ENCODE peak calls at places on chromosomes 1 and 21, in ten cellular contexts. S, F, D, W, K, I, Y, R, J and G are unnamed samples.

GRCh38 chr1:41588334-41588875 is 103.9 kb upstream of the EDN2 start:
- DNase-seq in J (no peak), F (no peak), Y (no peak), I (no peak), K (no peak), S (no peak), R (no peak), W (no peak), D (no peak), G (no peak)

GRCh38 chr1:241593186-241593585 is 47.0 kb downstream of the CHML start:
- DNase-seq in F (no peak), W (no peak), J (peak; percentile 67), R (no peak), I (no peak), D (peak; percentile 49), Y (no peak), K (no peak), S (no peak), G (no peak)

GRCh38 chr1:184958554-184959353 is 15.6 kb downstream of the NIBAN1 start:
- DNase-seq in W (no peak), D (peak; percentile 72), F (no peak), I (no peak), R (no peak), Y (no peak), J (no peak), S (no peak), K (no peak), G (no peak)

GRCh38 chr1:145874646-145875045 is 11.0 kb downstream of the ANKRD35 start:
- DNase-seq in I (no peak), W (no peak), J (no peak), F (no peak), S (no peak), R (no peak), Y (no peak), K (no peak), D (no peak), G (peak; percentile 18)

GRCh38 chr1:241990040-241990439 is 8.9 kb downstream of the MAP1LC3C start:
- DNase-seq in F (no peak), Y (peak; percentile 71), J (peak; percentile 57), I (peak; percentile 60), D (peak; percentile 82), W (no peak), S (peak; percentile 61), K (peak; percentile 68), R (no peak), G (peak; percentile 53)

GRCh38 chr1:224427346-224427745 is 7.3 kb downstream of the WDR26 start:
- DNase-seq in W (no peak), J (peak; percentile 69), R (peak; percentile 90), S (no peak), F (no peak), D (peak; percentile 88), K (no peak), I (no peak), Y (no peak), G (no peak)

GRCh38 chr1:107991371-107992066 is 26.5 kb upstream of the VAV3 start:
- DNase-seq in W (no peak), S (no peak), F (no peak), R (no peak), D (no peak), Y (no peak), K (no peak), J (peak; percentile 81), I (no peak), G (no peak)

GRCh38 chr21:36504067-36505058 is 24.4 kb upstream of the CLDN14 start:
- DNase-seq in S (no peak), D (peak; percentile 68), K (peak; percentile 48), F (peak; percentile 55), W (no peak), I (no peak), Y (no peak), R (peak; percentile 55), J (peak; percentile 11), G (peak; percentile 51)

GRCh38 chr1:240194120-240194519 is 102.4 kb downstream of the FMN2 start:
- DNase-seq in I (no peak), D (peak; percentile 74), K (no peak), F (no peak), S (no peak), W (no peak), R (no peak), Y (no peak), J (no peak), G (no peak)

GRCh38 chr1:222095606-222096475 is 354.0 kb upstream of the DUSP10 start:
- DNase-seq in D (no peak), J (no peak), F (peak; percentile 51), K (peak; percentile 54), S (no peak), W (peak; percentile 34), Y (no peak), I (no peak), R (peak; percentile 24), G (peak; percentile 71)

GRCh38 chr21:17612565-17613241 is at the start of gene BTG3:
- DNase-seq in S (peak; percentile 86), F (peak; percentile 93), D (peak; percentile 76), W (peak; percentile 77), I (peak; percentile 93), J (peak; percentile 70), R (peak; percentile 67), K (peak; percentile 87), Y (peak; percentile 80), G (peak; percentile 96)

GRCh38 chr1:35855016-35855700 is 27.9 kb upstream of the AGO1 start:
- DNase-seq in K (peak; percentile 27), W (no peak), S (no peak), F (peak; percentile 21), I (no peak), D (no peak), Y (no peak), J (no peak), R (no peak), G (peak; percentile 26)

GRCh38 chr1:162631546-162632233 is 574 bp upstream of the DDR2 start:
- DNase-seq in J (no peak), W (no peak), I (no peak), R (peak; percentile 63), K (no peak), S (no peak), D (peak; percentile 77), F (no peak), Y (no peak), G (no peak)
- H3K4me3 ChIP-seq in J (no peak overlapping the region), W (no peak overlapping the region), I (peak overlapping the region; percentile 19), R (peak overlapping the region; percentile 51), K (peak overlapping the region; percentile 18), S (peak overlapping the region; percentile 50), D (peak overlapping the region; percentile 76), F (no peak overlapping the region), Y (no peak overlapping the region), G (peak overlapping the region; percentile 1)

DNA sequence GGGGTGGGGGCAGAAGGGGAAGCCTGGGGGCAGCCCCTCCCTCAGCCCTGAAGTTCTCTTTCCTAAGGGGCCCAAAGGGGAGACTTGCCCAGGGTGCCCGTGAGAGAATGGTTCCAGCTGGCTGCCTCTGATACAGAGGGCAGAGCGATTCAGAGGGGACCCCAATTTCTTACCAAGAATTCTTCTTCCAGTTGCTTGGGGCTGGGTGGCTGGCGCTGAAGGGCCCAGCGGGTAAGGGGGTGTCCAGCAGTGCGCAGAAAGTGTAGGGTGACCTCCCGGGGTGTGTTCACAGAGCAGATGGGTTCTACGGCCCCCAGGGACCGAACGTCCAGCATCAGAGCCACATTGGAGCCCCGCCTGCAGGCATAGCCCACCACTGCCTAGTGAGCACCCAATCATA is 2.5 kb downstream of the PTPN7 start:
- DNase-seq in Y (no peak), I (peak; percentile 40), W (no peak), J (no peak), D (no peak), R (no peak), S (no peak), F (no peak), K (no peak), G (no peak)
- H3K36me3 ChIP-seq in Y (no peaks in the 10 kb centered on the region), I (peaks cover 15% of the 10 kb centered on the region), W (peaks cover 42% of the 10 kb centered on the region), J (no peaks in the 10 kb centered on the region), D (no peaks in the 10 kb centered on the region), R (no peaks in the 10 kb centered on the region), S (no peaks in the 10 kb centered on the region), F (no peaks in the 10 kb centered on the region), K (no peaks in the 10 kb centered on the region), G (no peaks in the 10 kb centered on the region)

GRCh38 chr1:96723372-96723771 is 1.8 kb downstream of the PTBP2 start:
- DNase-seq in D (no peak), I (no peak), R (no peak), S (no peak), K (no peak), J (no peak), W (no peak), F (no peak), Y (no peak), G (no peak)
- H3K4me3 ChIP-seq in D (peak overlapping the region; percentile 96), I (peak overlapping the region; percentile 64), R (peak overlapping the region; percentile 52), S (peak overlapping the region; percentile 95), K (no peak overlapping the region), J (peak overlapping the region; percentile 91), W (peak overlapping the region; percentile 69), F (peak overlapping the region; percentile 97), Y (no peak overlapping the region), G (peak overlapping the region; percentile 86)

DNA sequence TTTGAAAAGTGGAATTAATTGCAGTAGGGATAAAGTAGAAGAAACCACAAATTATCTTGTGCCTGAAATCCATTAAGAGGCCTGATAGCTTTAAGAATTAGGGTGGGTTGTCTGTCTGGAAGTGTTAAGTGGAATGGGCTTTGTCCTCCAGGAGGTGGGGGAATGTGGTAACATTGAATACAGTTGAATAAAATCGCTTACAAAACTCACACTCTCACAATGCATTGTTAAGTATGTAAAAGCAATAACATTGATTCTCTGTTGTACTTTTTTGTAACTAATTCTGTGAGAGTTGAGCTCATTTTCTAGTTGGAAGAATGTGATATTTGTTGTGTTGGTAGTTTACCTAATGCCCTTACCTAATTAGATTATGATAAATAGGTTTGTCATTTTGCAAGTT is 12.1 kb downstream of the TARDBP start:
- DNase-seq in I (no peak), S (no peak), W (no peak), R (no peak), Y (no peak), K (no peak), J (no peak), F (no peak), D (no peak), G (no peak)
- H3K36me3 ChIP-seq in I (peaks cover 97% of the 10 kb centered on the region), S (peaks cover 87% of the 10 kb centered on the region), W (peaks cover 45% of the 10 kb centered on the region), R (peaks cover 34% of the 10 kb centered on the region), Y (peaks cover 42% of the 10 kb centered on the region), K (peaks cover 16% of the 10 kb centered on the region), J (peaks cover 46% of the 10 kb centered on the region), F (peaks cover 42% of the 10 kb centered on the region), D (peaks cover 48% of the 10 kb centered on the region), G (peaks cover 26% of the 10 kb centered on the region)

GRCh38 chr1:201461193-201461657 is 7.8 kb downstream of the PHLDA3 start:
- DNase-seq in J (peak; percentile 99), R (peak; percentile 82), Y (peak; percentile 75), F (no peak), S (no peak), K (no peak), D (peak; percentile 98), W (no peak), I (no peak), G (no peak)
- H3K4me3 ChIP-seq in J (peak overlapping the region; percentile 14), R (no peak overlapping the region), Y (no peak overlapping the region), F (no peak overlapping the region), S (no peak overlapping the region), K (no peak overlapping the region), D (no peak overlapping the region), W (no peak overlapping the region), I (no peak overlapping the region), G (no peak overlapping the region)

DNA sequence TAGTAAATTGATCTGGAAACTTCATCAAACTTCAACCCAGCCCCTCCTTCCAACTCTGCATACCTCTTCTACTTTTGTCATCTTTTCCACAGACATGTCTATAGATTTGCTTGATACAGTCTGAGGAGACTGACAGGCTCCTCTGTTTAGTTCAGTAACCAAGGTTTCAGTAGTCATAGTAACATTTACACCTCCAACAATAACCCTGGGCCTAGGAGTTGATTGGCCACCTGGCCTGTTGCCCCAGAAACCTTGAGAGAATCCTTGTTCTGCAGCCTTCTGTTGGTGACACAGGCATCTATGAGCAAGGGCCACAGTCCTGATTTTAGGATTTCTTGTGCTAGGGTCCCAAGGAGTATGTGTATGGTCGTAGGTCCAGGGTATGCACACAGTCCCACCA is at the start of gene CFAP141:
- DNase-seq in J (peak; percentile 35), D (peak; percentile 21), Y (no peak), I (no peak), R (no peak), F (no peak), K (no peak), S (no peak), W (no peak), G (no peak)
- H3K36me3 ChIP-seq in J (peaks cover 10% of the 10 kb centered on the region), D (peaks cover 34% of the 10 kb centered on the region), Y (peaks cover 22% of the 10 kb centered on the region), I (peaks cover 67% of the 10 kb centered on the region), R (peaks cover 24% of the 10 kb centered on the region), F (peaks cover 10% of the 10 kb centered on the region), K (peaks cover 8% of the 10 kb centered on the region), S (peaks cover 68% of the 10 kb centered on the region), W (peaks cover 32% of the 10 kb centered on the region), G (peaks cover 23% of the 10 kb centered on the region)